ENCODE peak calls at places on chromosomes 7 and 10, in four cellular contexts. Q is T-helper 1 cell; T is activated CD4-positive, alpha-beta T cell treated with anti-CD3 and anti-CD28 coated beads, Interleukin-2, amount 50 U/mL, for 1 hour; N is LoVo. B is an unnamed sample.

GRCh38 chr10:102633282-102633681 is 11.0 kb upstream of the TRIM8 start:
- DNase-seq in Q (no peak), T (no peak), N (no peak), B (no peak)

GRCh38 chr7:118753464-118753863 is 529.0 kb downstream of the ANKRD7 start:
- DNase-seq in N (no peak), T (no peak), Q (no peak), B (no peak)

GRCh38 chr10:62554632-62555199 is 180.5 kb downstream of the ZNF365 start:
- DNase-seq in N (peak; percentile 14), Q (no peak), T (no peak), B (no peak)

GRCh38 chr10:124145109-124145860 is 51.9 kb upstream of the CHST15 start:
- DNase-seq in Q (no peak), T (no peak), N (no peak), B (peak; percentile 45)

GRCh38 chr10:68239596-68240150 is 7.8 kb upstream of the ATOH7 start:
- DNase-seq in Q (no peak), N (no peak), T (no peak), B (no peak)

GRCh38 chr10:70576803-70577517 is 25.6 kb downstream of the PRF1 start:
- DNase-seq in N (no peak), Q (no peak), T (no peak), B (no peak)

GRCh38 chr7:7970113-7970619 is 1.6 kb downstream of the GLCCI1 start:
- DNase-seq in N (no peak), T (peak; percentile 7), Q (no peak), B (no peak)

GRCh38 chr10:23283680-23284079 is 60.9 kb downstream of the C10orf67 start:
- DNase-seq in Q (no peak), N (no peak), T (no peak), B (no peak)

GRCh38 chr7:44310221-44310848 is 15.1 kb downstream of the CAMK2B start:
- DNase-seq in N (no peak), Q (no peak), T (no peak), B (no peak)

GRCh38 chr10:127827354-127828140 is 65.2 kb downstream of the CLRN3 start:
- DNase-seq in N (no peak), Q (no peak), T (no peak), B (no peak)